ENCODE peak calls at places on chromosomes 4 and X, in eight cellular contexts. F is heart left ventricle; G is neuronal stem cell; E is CD8-positive, alpha-beta T cell; X is upper lobe of right lung; W is K562; K is Karpas-422; J is OCI-LY7. O is an unnamed sample.

GRCh38 chrX:119419146-119419545 is 20.0 kb downstream of the SLC25A43 start:
- DNase-seq in F (no peak), G (no peak), E (no peak), X (no peak), W (no peak), K (no peak), J (no peak), O (no peak)

GRCh38 chr4:76951333-76952033 is 1.9 kb downstream of the SEPTIN11 start:
- DNase-seq in F (no peak), G (no peak), E (no peak), X (no peak), W (no peak), K (peak; percentile 16), J (no peak), O (no peak)

GRCh38 chr4:174607792-174608191 is 85.5 kb upstream of the HPGD start:
- DNase-seq in F (no peak), G (no peak), E (no peak), X (no peak), W (no peak), K (no peak), J (no peak), O (no peak)

GRCh38 chrX:105634180-105634579 is 188.2 kb upstream of the NRK start:
- DNase-seq in F (no peak), G (no peak), E (no peak), X (no peak), W (no peak), K (no peak), J (no peak), O (no peak)

GRCh38 chrX:16836371-16836770 is 33.8 kb downstream of the RBBP7 start:
- DNase-seq in F (no peak), G (no peak), E (no peak), X (no peak), W (peak; percentile 20), K (no peak), J (peak; percentile 13), O (no peak)

GRCh38 chrX:31012509-31013025 is 59.3 kb downstream of the FTHL17 start:
- DNase-seq in F (no peak), G (no peak), E (no peak), X (no peak), W (no peak), K (no peak), J (no peak), O (no peak)

GRCh38 chr4:30754021-30754420 is 33.9 kb downstream of the PCDH7 start:
- DNase-seq in F (no peak), G (no peak), E (no peak), X (no peak), W (no peak), K (no peak), J (no peak), O (no peak)

GRCh38 chrX:40012800-40013682 is 84.7 kb downstream of the BCOR start:
- DNase-seq in F (peak; percentile 76), G (no peak), E (peak; percentile 42), X (peak; percentile 76), W (peak; percentile 81), K (no peak), J (peak; percentile 77), O (peak; percentile 51)

GRCh38 chr4:8602686-8603430 is 10.3 kb downstream of the CPZ start:
- DNase-seq in F (no peak), G (no peak), E (no peak), X (no peak), W (no peak), K (no peak), J (no peak), O (no peak)

GRCh38 chr4:8084712-8085490 is 73.7 kb downstream of the ABLIM2 start:
- DNase-seq in F (peak; percentile 40), G (no peak), E (no peak), X (no peak), W (no peak), K (no peak), J (no peak), O (no peak)

GRCh38 chr4:79087091-79087490 is 147.9 kb upstream of the PAQR3 start:
- DNase-seq in F (no peak), G (peak; percentile 8), E (no peak), X (no peak), W (no peak), K (no peak), J (no peak), O (no peak)

GRCh38 chrX:150663061-150663460 is 30.1 kb upstream of the MTMR1 start:
- DNase-seq in F (no peak), G (no peak), E (no peak), X (no peak), W (no peak), K (peak; percentile 86), J (no peak), O (no peak)

GRCh38 chrX:134671207-134671750 is 13.0 kb upstream of the PLAC1 start:
- DNase-seq in F (no peak), G (no peak), E (no peak), X (no peak), W (no peak), K (no peak), J (no peak), O (no peak)

GRCh38 chr4:86921608-86922252 is 13.1 kb upstream of the AFF1 start:
- DNase-seq in F (no peak), G (no peak), E (no peak), X (no peak), W (no peak), K (no peak), J (no peak), O (no peak)

GRCh38 chrX:136768469-136769084 is 12.2 kb downstream of the ARHGEF6 start:
- DNase-seq in F (no peak), G (no peak), E (peak; percentile 44), X (no peak), W (peak; percentile 77), K (no peak), J (peak; percentile 46), O (peak; percentile 53)

GRCh38 chrX:129524250-129524850 is 1.1 kb upstream of the SMARCA1 start:
- DNase-seq in F (no peak), G (no peak), E (no peak), X (no peak), W (no peak), K (no peak), J (no peak), O (no peak)
- H3K4me3 ChIP-seq in F (no peak overlapping the region), G (no peak overlapping the region), E (no peak overlapping the region), X (no peak overlapping the region), W (no peak overlapping the region), K (no peak overlapping the region), J (no peak overlapping the region), O (peak overlapping the region; percentile 94)

GRCh38 chrX:10534611-10535010 is 85.8 kb downstream of the MID1 start:
- DNase-seq in F (no peak), G (no peak), E (no peak), X (no peak), W (no peak), K (no peak), J (no peak), O (no peak)

GRCh38 chrX:10537308-10537707 is 83.1 kb downstream of the MID1 start:
- DNase-seq in F (no peak), G (no peak), E (no peak), X (no peak), W (no peak), K (no peak), J (no peak), O (no peak)

GRCh38 chrX:10531927-10532326 is 88.5 kb downstream of the MID1 start:
- DNase-seq in F (no peak), G (no peak), E (no peak), X (no peak), W (no peak), K (no peak), J (no peak), O (no peak)

GRCh38 chrX:10536744-10537143 is 83.6 kb downstream of the MID1 start:
- DNase-seq in F (no peak), G (no peak), E (no peak), X (no peak), W (no peak), K (no peak), J (no peak), O (no peak)

GRCh38 chrX:10533686-10534365 is 86.6 kb downstream of the MID1 start:
- DNase-seq in F (no peak), G (no peak), E (no peak), X (no peak), W (no peak), K (no peak), J (no peak), O (no peak)
- H3K27ac ChIP-seq in F (no peak overlapping the region), G (no peak overlapping the region), E (no peak overlapping the region), X (no peak overlapping the region), W (no peak overlapping the region), K (no peak overlapping the region), J (no peak overlapping the region), O (peak overlapping the region; percentile 47)

DNA sequence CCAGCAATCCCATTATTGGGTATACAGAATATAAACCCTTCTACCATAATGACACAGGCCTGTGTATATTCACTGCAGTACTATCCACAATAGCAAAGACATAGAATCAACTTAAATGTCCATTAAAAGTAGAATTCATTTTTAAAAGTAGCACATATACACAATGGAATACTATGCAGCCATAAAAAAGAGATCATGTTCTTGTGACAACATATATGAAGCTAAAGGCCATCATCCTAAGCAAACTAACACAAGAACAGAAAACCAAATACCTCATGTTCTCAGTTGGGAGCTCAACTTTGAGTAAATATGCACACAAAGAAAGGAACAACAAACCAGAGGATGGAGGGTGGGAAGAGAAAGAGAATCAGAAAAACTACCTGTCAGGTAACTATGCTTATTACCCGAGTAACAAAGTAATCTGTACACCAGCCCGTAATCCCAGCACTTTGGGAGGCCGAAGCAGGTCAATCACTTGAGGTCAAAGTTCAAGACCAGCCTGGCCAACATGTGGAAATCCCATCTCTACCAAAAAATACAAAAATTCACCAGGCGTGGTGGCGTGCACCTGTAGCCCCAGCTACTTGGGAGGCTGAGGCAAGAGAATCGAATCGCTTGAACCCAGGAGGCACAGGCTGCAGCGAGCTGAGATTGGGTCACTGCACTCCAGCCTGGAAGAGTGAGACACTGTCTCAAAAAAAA is 22.8 kb downstream of the DHX15 start:
- DNase-seq in F (no peak), G (no peak), E (no peak), X (no peak), W (no peak), K (no peak), J (no peak), O (no peak)
- H3K36me3 ChIP-seq in F (peaks cover 16% of the 10 kb centered on the region), G (peaks cover 98% of the 10 kb centered on the region), E (no peaks in the 10 kb centered on the region), X (no peaks in the 10 kb centered on the region), W (peaks cover 89% of the 10 kb centered on the region), K (peaks cover 80% of the 10 kb centered on the region), J (peaks cover 98% of the 10 kb centered on the region), O (peaks cover 54% of the 10 kb centered on the region)

GRCh38 chr4:145525291-145525740 is 43.7 kb downstream of the SMAD1 start:
- DNase-seq in F (no peak), G (no peak), E (no peak), X (no peak), W (no peak), K (no peak), J (peak; percentile 33), O (peak; percentile 37)

GRCh38 chr4:145527773-145528172 is 46.1 kb downstream of the SMAD1 start:
- DNase-seq in F (no peak), G (no peak), E (no peak), X (no peak), W (no peak), K (no peak), J (no peak), O (no peak)

GRCh38 chr4:145521282-145521681 is 39.6 kb downstream of the SMAD1 start:
- DNase-seq in F (no peak), G (no peak), E (no peak), X (no peak), W (no peak), K (no peak), J (no peak), O (no peak)

GRCh38 chr4:145523117-145523516 is 41.5 kb downstream of the SMAD1 start:
- DNase-seq in F (no peak), G (no peak), E (no peak), X (no peak), W (no peak), K (no peak), J (peak; percentile 34), O (no peak)

GRCh38 chr4:145524535-145524934 is 42.9 kb downstream of the SMAD1 start:
- DNase-seq in F (no peak), G (no peak), E (no peak), X (no peak), W (no peak), K (no peak), J (peak; percentile 79), O (peak; percentile 9)
- H3K4me3 ChIP-seq in F (no peak overlapping the region), G (no peak overlapping the region), E (no peak overlapping the region), X (no peak overlapping the region), W (no peak overlapping the region), K (no peak overlapping the region), J (peak overlapping the region; percentile 56), O (peak overlapping the region; percentile 27)